ENCODE peak calls at places on chromosomes 1 and 21, in ten cellular contexts. W, T, A, M, Z, Y, D, K, R and C are unnamed samples.

GRCh38 chr1:210447456-210448057 is 118.9 kb downstream of the HHAT start:
- DNase-seq in T (no peak), Y (no peak), K (no peak), Z (no peak), R (no peak), W (no peak), M (peak; percentile 43), D (no peak), A (no peak), C (no peak)

GRCh38 chr1:58576727-58577675 is at the start of gene TACSTD2:
- DNase-seq in M (no peak), W (peak; percentile 8), R (no peak), K (no peak), A (no peak), D (no peak), Z (no peak), Y (peak; percentile 99), T (peak; percentile 11), C (no peak)

GRCh38 chr1:33442141-33442540 is 11.2 kb upstream of the PHC2 start:
- DNase-seq in R (no peak), K (no peak), T (no peak), Z (no peak), M (no peak), W (no peak), A (no peak), D (no peak), Y (no peak), C (peak; percentile 35)

GRCh38 chr1:160398823-160399222 is 1.5 kb upstream of the VANGL2 start:
- DNase-seq in W (no peak), Z (no peak), K (no peak), R (no peak), Y (peak; percentile 76), M (no peak), T (no peak), D (no peak), A (no peak), C (no peak)

GRCh38 chr1:22772054-22772453 is 61.4 kb downstream of the EPHB2 start:
- DNase-seq in T (no peak), Y (no peak), K (peak; percentile 79), Z (no peak), A (no peak), R (peak; percentile 57), D (no peak), W (no peak), M (no peak), C (no peak)

GRCh38 chr21:38955495-38955894 is 149.8 kb downstream of the ETS2 start:
- DNase-seq in K (no peak), W (no peak), T (no peak), Z (no peak), R (no peak), D (no peak), M (peak; percentile 1), A (no peak), Y (peak; percentile 95), C (peak; percentile 91)

GRCh38 chr1:226349801-226350503 is 41.0 kb upstream of the LIN9 start:
- DNase-seq in Z (no peak), T (no peak), W (no peak), D (no peak), K (no peak), Y (no peak), R (no peak), M (no peak), A (no peak), C (no peak)

GRCh38 chr21:21396424-21396823 is 398.2 kb downstream of the NCAM2 start:
- DNase-seq in M (no peak), W (no peak), D (no peak), K (no peak), R (no peak), Z (no peak), T (no peak), Y (no peak), A (no peak), C (no peak)

GRCh38 chr1:10950316-10951172 is 61.9 kb upstream of the TARDBP start:
- DNase-seq in D (no peak), Y (no peak), Z (no peak), R (no peak), T (no peak), K (no peak), W (no peak), A (no peak), M (no peak), C (no peak)